ENCODE peak calls at places on chromosomes 11 and 22, in eight cellular contexts. Y is IMR-90, L is hepatocyte, N is upper lobe of right lung, E is foreskin fibroblast, B is astrocyte of the spinal cord, C is kidney, K is H1. Q is an unnamed sample.

GRCh38 chr11:116278076-116278475 is 494.7 kb downstream of the BUD13 start:
- DNase-seq in C (no peak), Y (no peak), K (no peak), L (no peak), E (no peak), N (no peak), B (no peak), Q (no peak)

GRCh38 chr22:43923631-43924548 is at the start of gene PNPLA3:
- DNase-seq in C (peak; percentile 95), Y (peak; percentile 81), E (peak; percentile 86), N (peak; percentile 95), K (peak; percentile 98), B (peak; percentile 89), L (peak; percentile 96), Q (peak; percentile 80)

GRCh38 chr11:16225623-16226022 is 130.7 kb downstream of the SOX6 start:
- DNase-seq in E (no peak), C (no peak), L (no peak), K (no peak), Y (no peak), N (no peak), B (no peak), Q (no peak)

GRCh38 chr22:39098576-39098975 is 1.5 kb downstream of the APOBEC3H start:
- DNase-seq in C (no peak), Y (no peak), K (no peak), N (no peak), B (no peak), E (no peak), L (no peak), Q (no peak)

GRCh38 chr11:7500251-7500650 is 13.5 kb upstream of the PPFIBP2 start:
- DNase-seq in C (no peak), K (no peak), N (no peak), L (no peak), B (no peak), E (no peak), Y (no peak), Q (no peak)

GRCh38 chr11:2725367-2726300 is 25.8 kb upstream of the KCNQ1OT1 start:
- DNase-seq in Y (peak; percentile 26), E (no peak), K (no peak), B (peak; percentile 5), C (peak; percentile 92), L (peak; percentile 88), N (no peak), Q (peak; percentile 43)

GRCh38 chr11:17439316-17439782 is 37.3 kb downstream of the ABCC8 start:
- DNase-seq in B (no peak), E (no peak), L (peak; percentile 76), C (no peak), K (no peak), N (no peak), Y (no peak), Q (no peak)

GRCh38 chr11:75197512-75198277 is 42.9 kb upstream of the TPBGL start:
- DNase-seq in L (no peak), C (no peak), N (peak; percentile 39), K (no peak), E (no peak), Y (no peak), B (no peak), Q (no peak)

GRCh38 chr11:104198576-104198975 is 34.6 kb upstream of the PDGFD start:
- DNase-seq in L (no peak), B (no peak), Y (no peak), K (no peak), N (no peak), E (peak; percentile 18), C (no peak), Q (peak; percentile 36)

GRCh38 chr11:94149435-94149834 is 20.8 kb downstream of the PANX1 start:
- DNase-seq in C (no peak), K (no peak), Y (peak; percentile 93), B (peak; percentile 86), N (no peak), E (peak; percentile 76), L (no peak), Q (peak; percentile 38)

GRCh38 chr11:81892770-81893635 is 840.7 kb downstream of the FAM181B start:
- DNase-seq in L (no peak), B (no peak), E (no peak), N (no peak), K (no peak), C (peak; percentile 40), Y (no peak), Q (no peak)

GRCh38 chr22:23070418-23071162 is at the start of gene GNAZ:
- DNase-seq in E (no peak), L (peak; percentile 51), B (no peak), K (peak; percentile 78), N (peak; percentile 64), C (peak; percentile 85), Y (no peak), Q (no peak)

GRCh38 chr11:43802509-43802908 is 78.1 kb upstream of the ALKBH3 start:
- DNase-seq in K (no peak), E (no peak), N (no peak), Y (peak; percentile 16), C (no peak), L (no peak), B (no peak), Q (no peak)

GRCh38 chr11:132640952-132641351 is 891.3 kb downstream of the OPCML start:
- DNase-seq in Y (no peak), B (no peak), E (no peak), C (no peak), N (no peak), K (no peak), L (no peak), Q (no peak)

GRCh38 chr11:121582296-121582695 is 129.5 kb upstream of the SORL1-AS1 start:
- DNase-seq in N (no peak), E (no peak), Y (no peak), B (no peak), L (no peak), C (no peak), K (no peak), Q (no peak)

GRCh38 chr22:23179381-23180294 is 671 bp upstream of the BCR start:
- DNase-seq in C (peak; percentile 85), N (no peak), E (no peak), L (peak; percentile 63), Y (no peak), K (no peak), B (no peak), Q (no peak)

GRCh38 chr11:59173080-59173963 is 1.4 kb downstream of the DTX4 start:
- DNase-seq in Y (peak; percentile 30), E (no peak), B (no peak), N (peak; percentile 78), K (peak; percentile 69), C (peak; percentile 81), L (peak; percentile 73), Q (peak; percentile 17)

GRCh38 chr22:20532256-20532993 is 25.0 kb downstream of the MED15 start:
- DNase-seq in Y (no peak), C (no peak), L (no peak), K (no peak), E (no peak), B (no peak), N (no peak), Q (no peak)

GRCh38 chr11:8070417-8071101 is 10.5 kb upstream of the TUB start:
- DNase-seq in E (no peak), Y (peak; percentile 61), K (no peak), B (peak; percentile 46), L (peak; percentile 55), C (no peak), N (no peak), Q (peak; percentile 41)

GRCh38 chr11:19673924-19674390 is 38.7 kb upstream of the NAV2 start:
- DNase-seq in B (peak; percentile 33), K (peak; percentile 54), L (peak; percentile 75), Y (no peak), C (peak; percentile 91), E (peak; percentile 21), N (peak; percentile 86), Q (peak; percentile 55)

GRCh38 chr11:83641511-83641910 is 355.3 kb upstream of the CCDC90B start:
- DNase-seq in N (no peak), K (no peak), L (peak; percentile 82), C (no peak), Y (peak; percentile 6), E (peak; percentile 16), B (no peak), Q (peak; percentile 78)

GRCh38 chr11:11579012-11579755 is 42.6 kb downstream of the GALNT18 start:
- DNase-seq in E (no peak), C (no peak), N (no peak), Y (no peak), K (peak; percentile 13), B (no peak), L (no peak), Q (no peak)

GRCh38 chr11:11578542-11578941 is 43.3 kb downstream of the GALNT18 start:
- DNase-seq in K (no peak), N (no peak), C (no peak), B (no peak), E (no peak), L (no peak), Y (no peak), Q (no peak)

GRCh38 chr11:11580831-11581492 is 40.8 kb downstream of the GALNT18 start:
- DNase-seq in K (peak; percentile 32), L (no peak), C (no peak), N (no peak), E (no peak), B (no peak), Y (no peak), Q (no peak)

GRCh38 chr11:11581493-11581880 is 40.3 kb downstream of the GALNT18 start:
- DNase-seq in C (no peak), N (no peak), K (peak; percentile 32), Y (no peak), E (no peak), L (no peak), B (no peak), Q (no peak)

DNA sequence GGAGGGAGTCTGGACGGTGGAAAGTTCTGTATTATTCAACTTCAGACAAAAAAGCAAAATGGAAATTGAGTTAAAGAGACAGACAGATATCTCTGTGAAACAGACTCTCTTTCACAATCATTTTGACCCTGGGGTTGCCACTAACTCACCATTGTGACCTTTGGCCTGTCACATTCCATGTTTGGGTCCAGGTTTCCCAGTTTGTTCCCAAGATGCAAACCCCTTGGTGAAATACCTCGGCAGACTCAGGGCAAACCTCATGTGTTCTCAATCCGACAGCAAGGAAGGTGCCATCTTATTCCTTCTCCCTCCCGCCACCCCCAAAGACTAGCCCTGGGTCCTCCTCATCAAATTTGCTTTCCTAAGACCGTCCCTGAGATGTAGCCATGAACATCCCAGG is 41.8 kb downstream of the GALNT18 start:
- DNase-seq in K (peak; percentile 13), E (no peak), B (no peak), L (no peak), N (no peak), Y (no peak), C (no peak), Q (no peak)
- H3K4me3 ChIP-seq in K (no peak overlapping the region), E (no peak overlapping the region), B (no peak overlapping the region), L (no peak overlapping the region), N (no peak overlapping the region), Y (no peak overlapping the region), C (no peak overlapping the region), Q (no peak overlapping the region)

GRCh38 chr11:86243377-86243776 is 1.2 kb upstream of the EED start:
- DNase-seq in Y (no peak), N (no peak), L (no peak), K (no peak), B (no peak), C (no peak), E (no peak), Q (no peak)
- TF ChIP-seq CTCF in Y (no peak), N (no peak), L (no peak), K (no peak), B (no peak), C (no peak), E (no peak), Q (no peak)

GRCh38 chr11:76671236-76671590 is 666 bp upstream of the LRRC32 start:
- DNase-seq in N (no peak), C (no peak), K (no peak), L (no peak), E (no peak), B (no peak), Y (no peak), Q (no peak)
- H3K4me3 ChIP-seq in N (peak overlapping the region; percentile 66), C (no peak overlapping the region), K (peak overlapping the region; percentile 68), L (peak overlapping the region; percentile 85), E (peak overlapping the region; percentile 64), B (peak overlapping the region; percentile 37), Y (no peak overlapping the region), Q (peak overlapping the region; percentile 65)

GRCh38 chr11:61581030-61581928 is at the start of gene SYT7:
- DNase-seq in C (peak; percentile 98), K (peak; percentile 100), E (peak; percentile 97), B (peak; percentile 98), Y (peak; percentile 96), L (peak; percentile 96), N (peak; percentile 97), Q (peak; percentile 97)
- TF ChIP-seq CTCF in C (peak; percentile 56), K (no peak), E (no peak), B (peak; percentile 3), Y (peak; percentile 25), L (no peak), N (peak; percentile 10), Q (no peak)